ENCODE peak calls at places on chromosome 20, in nine cellular contexts. One of them, this sample, is unnamed.

GRCh38 chr20:3686867-3687321 is 5.1 kb upstream of the ADAM33 start:
- DNase-seq in Calu3: no peak
- DNase-seq in B cell: no peak
- DNase-seq in AG04450: peak
- DNase-seq in astrocyte of the cerebellum: peak
- DNase-seq in tibial nerve: peak
- DNase-seq in neural crest cell: no peak
- DNase-seq in neural progenitor cell: no peak
- DNase-seq in Peyer's patch: peak
- DNase-seq in this sample: no peak

GRCh38 chr20:46992640-46993035 is 98.0 kb downstream of the EYA2 start:
- DNase-seq in Calu3: peak
- DNase-seq in B cell: no peak
- DNase-seq in AG04450: no peak
- DNase-seq in astrocyte of the cerebellum: no peak
- DNase-seq in tibial nerve: no peak
- DNase-seq in neural crest cell: no peak
- DNase-seq in neural progenitor cell: no peak
- DNase-seq in Peyer's patch: no peak
- DNase-seq in this sample: no peak

GRCh38 chr20:18276821-18277220 is 11.5 kb upstream of the ZNF133 start:
- DNase-seq in Calu3: peak
- DNase-seq in B cell: peak
- DNase-seq in AG04450: peak
- DNase-seq in astrocyte of the cerebellum: peak
- DNase-seq in tibial nerve: peak
- DNase-seq in neural crest cell: peak
- DNase-seq in neural progenitor cell: peak
- DNase-seq in Peyer's patch: peak
- DNase-seq in this sample: peak

GRCh38 chr20:54043044-54043967 is 27.1 kb downstream of the BCAS1 start:
- DNase-seq in Calu3: no peak
- DNase-seq in B cell: no peak
- DNase-seq in AG04450: no peak
- DNase-seq in astrocyte of the cerebellum: no peak
- DNase-seq in tibial nerve: no peak
- DNase-seq in neural crest cell: no peak
- DNase-seq in neural progenitor cell: no peak
- DNase-seq in Peyer's patch: no peak
- DNase-seq in this sample: no peak

GRCh38 chr20:53738039-53738944 is 144.7 kb upstream of the ZNF217 start:
- DNase-seq in Calu3: peak
- DNase-seq in B cell: peak
- DNase-seq in AG04450: peak
- DNase-seq in astrocyte of the cerebellum: peak
- DNase-seq in tibial nerve: peak
- DNase-seq in neural crest cell: peak
- DNase-seq in neural progenitor cell: peak
- DNase-seq in Peyer's patch: peak
- DNase-seq in this sample: no peak

GRCh38 chr20:45867811-45868176 is 10.4 kb downstream of the ZSWIM3 start:
- DNase-seq in Calu3: no peak
- DNase-seq in B cell: no peak
- DNase-seq in AG04450: no peak
- DNase-seq in astrocyte of the cerebellum: peak
- DNase-seq in tibial nerve: no peak
- DNase-seq in neural crest cell: no peak
- DNase-seq in neural progenitor cell: no peak
- DNase-seq in Peyer's patch: no peak
- DNase-seq in this sample: no peak

GRCh38 chr20:37681384-37681977 is 12.3 kb upstream of the CTNNBL1 start:
- DNase-seq in Calu3: no peak
- DNase-seq in B cell: no peak
- DNase-seq in AG04450: no peak
- DNase-seq in astrocyte of the cerebellum: no peak
- DNase-seq in tibial nerve: no peak
- DNase-seq in neural crest cell: no peak
- DNase-seq in neural progenitor cell: peak
- DNase-seq in Peyer's patch: no peak
- DNase-seq in this sample: no peak

GRCh38 chr20:25000268-25000801 is 7.8 kb upstream of the APMAP start:
- DNase-seq in Calu3: peak
- DNase-seq in B cell: no peak
- DNase-seq in AG04450: no peak
- DNase-seq in astrocyte of the cerebellum: peak
- DNase-seq in tibial nerve: peak
- DNase-seq in neural crest cell: no peak
- DNase-seq in neural progenitor cell: no peak
- DNase-seq in Peyer's patch: peak
- DNase-seq in this sample: no peak

GRCh38 chr20:5749512-5750490 is at the start of gene SHLD1:
- DNase-seq in Calu3: peak
- DNase-seq in B cell: peak
- DNase-seq in AG04450: peak
- DNase-seq in astrocyte of the cerebellum: peak
- DNase-seq in tibial nerve: peak
- DNase-seq in neural crest cell: peak
- DNase-seq in neural progenitor cell: peak
- DNase-seq in Peyer's patch: peak
- DNase-seq in this sample: peak

GRCh38 chr20:58897493-58897892 is 45.0 kb downstream of the GNAS start:
- DNase-seq in Calu3: no peak
- DNase-seq in B cell: no peak
- DNase-seq in AG04450: no peak
- DNase-seq in astrocyte of the cerebellum: no peak
- DNase-seq in tibial nerve: no peak
- DNase-seq in neural crest cell: no peak
- DNase-seq in neural progenitor cell: no peak
- DNase-seq in Peyer's patch: no peak
- DNase-seq in this sample: no peak

GRCh38 chr20:48760403-48760889 is 67.4 kb downstream of the PREX1 start:
- DNase-seq in Calu3: peak
- DNase-seq in B cell: peak
- DNase-seq in AG04450: no peak
- DNase-seq in astrocyte of the cerebellum: no peak
- DNase-seq in tibial nerve: no peak
- DNase-seq in neural crest cell: no peak
- DNase-seq in neural progenitor cell: no peak
- DNase-seq in Peyer's patch: no peak
- DNase-seq in this sample: peak

GRCh38 chr20:57361517-57361916 is 10.5 kb downstream of the RAE1 start:
- DNase-seq in Calu3: no peak
- DNase-seq in B cell: no peak
- DNase-seq in AG04450: peak
- DNase-seq in astrocyte of the cerebellum: peak
- DNase-seq in tibial nerve: no peak
- DNase-seq in neural crest cell: no peak
- DNase-seq in neural progenitor cell: no peak
- DNase-seq in Peyer's patch: no peak
- DNase-seq in this sample: no peak

GRCh38 chr20:8082999-8083398 is 49.1 kb upstream of the PLCB1 start:
- DNase-seq in Calu3: no peak
- DNase-seq in B cell: no peak
- DNase-seq in AG04450: no peak
- DNase-seq in astrocyte of the cerebellum: no peak
- DNase-seq in tibial nerve: no peak
- DNase-seq in neural crest cell: no peak
- DNase-seq in neural progenitor cell: no peak
- DNase-seq in Peyer's patch: no peak
- DNase-seq in this sample: no peak

GRCh38 chr20:49976542-49976941 is 6.2 kb upstream of the SNAI1 start:
- DNase-seq in Calu3: no peak
- DNase-seq in B cell: no peak
- DNase-seq in AG04450: no peak
- DNase-seq in astrocyte of the cerebellum: no peak
- DNase-seq in tibial nerve: no peak
- DNase-seq in neural crest cell: no peak
- DNase-seq in neural progenitor cell: no peak
- DNase-seq in Peyer's patch: no peak
- DNase-seq in this sample: no peak

GRCh38 chr20:58162976-58163375 is 65.5 kb downstream of the ANKRD60 start:
- DNase-seq in Calu3: no peak
- DNase-seq in B cell: no peak
- DNase-seq in AG04450: no peak
- DNase-seq in astrocyte of the cerebellum: no peak
- DNase-seq in tibial nerve: no peak
- DNase-seq in neural crest cell: no peak
- DNase-seq in neural progenitor cell: no peak
- DNase-seq in Peyer's patch: peak
- DNase-seq in this sample: no peak

GRCh38 chr20:35942243-35942642 is 12.1 kb downstream of the SCAND1 start:
- DNase-seq in Calu3: no peak
- DNase-seq in B cell: no peak
- DNase-seq in AG04450: no peak
- DNase-seq in astrocyte of the cerebellum: no peak
- DNase-seq in tibial nerve: no peak
- DNase-seq in neural crest cell: no peak
- DNase-seq in neural progenitor cell: peak
- DNase-seq in Peyer's patch: no peak
- DNase-seq in this sample: no peak

GRCh38 chr20:35950093-35950492 is 4.2 kb downstream of the SCAND1 start:
- DNase-seq in Calu3: no peak
- DNase-seq in B cell: no peak
- DNase-seq in AG04450: no peak
- DNase-seq in astrocyte of the cerebellum: no peak
- DNase-seq in tibial nerve: no peak
- DNase-seq in neural crest cell: no peak
- DNase-seq in neural progenitor cell: no peak
- DNase-seq in Peyer's patch: no peak
- DNase-seq in this sample: no peak

GRCh38 chr20:35947907-35948306 is 6.4 kb downstream of the SCAND1 start:
- DNase-seq in Calu3: no peak
- DNase-seq in B cell: no peak
- DNase-seq in AG04450: peak
- DNase-seq in astrocyte of the cerebellum: no peak
- DNase-seq in tibial nerve: no peak
- DNase-seq in neural crest cell: no peak
- DNase-seq in neural progenitor cell: no peak
- DNase-seq in Peyer's patch: no peak
- DNase-seq in this sample: no peak

GRCh38 chr20:35944189-35944588 is 10.1 kb downstream of the SCAND1 start:
- DNase-seq in Calu3: no peak
- DNase-seq in B cell: no peak
- DNase-seq in AG04450: no peak
- DNase-seq in astrocyte of the cerebellum: no peak
- DNase-seq in tibial nerve: no peak
- DNase-seq in neural crest cell: no peak
- DNase-seq in neural progenitor cell: no peak
- DNase-seq in Peyer's patch: no peak
- DNase-seq in this sample: no peak

DNA sequence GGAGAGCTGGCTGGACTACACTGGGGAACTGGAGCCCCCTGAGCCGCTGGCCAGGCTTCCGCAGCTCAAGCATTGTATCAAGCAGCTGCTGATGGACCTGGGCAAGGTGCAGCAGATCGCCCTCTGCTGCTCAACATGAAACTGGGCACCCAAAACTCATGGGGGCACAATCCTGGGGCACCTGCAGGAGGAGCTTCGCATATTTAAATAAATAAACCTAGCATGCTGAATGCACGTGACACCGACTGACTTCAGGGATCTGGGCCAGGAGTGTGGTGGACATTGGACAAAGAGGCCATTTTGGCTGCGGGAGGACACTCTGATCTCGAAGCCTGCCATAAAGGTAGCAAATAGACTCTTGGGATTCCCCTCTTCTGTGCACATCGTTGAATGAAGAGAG is 6.8 kb downstream of the SCAND1 start:
- DNase-seq in Calu3: peak
- DNase-seq in B cell: peak
- DNase-seq in AG04450: no peak
- DNase-seq in astrocyte of the cerebellum: no peak
- DNase-seq in tibial nerve: no peak
- DNase-seq in neural crest cell: no peak
- DNase-seq in neural progenitor cell: peak
- DNase-seq in Peyer's patch: no peak
- DNase-seq in this sample: peak
- TF ChIP-seq CTCF in Calu3: peak
- TF ChIP-seq CTCF in B cell: peak
- TF ChIP-seq CTCF in AG04450: peak
- TF ChIP-seq CTCF in astrocyte of the cerebellum: peak
- TF ChIP-seq CTCF in tibial nerve: no peak
- TF ChIP-seq CTCF in neural crest cell: peak
- TF ChIP-seq CTCF in neural progenitor cell: peak
- TF ChIP-seq CTCF in Peyer's patch: peak
- TF ChIP-seq CTCF in this sample: peak

GRCh38 chr20:32959351-32960221 is 44.6 kb downstream of the SUN5 start:
- DNase-seq in Calu3: no peak
- DNase-seq in B cell: no peak
- DNase-seq in AG04450: no peak
- DNase-seq in astrocyte of the cerebellum: no peak
- DNase-seq in tibial nerve: no peak
- DNase-seq in neural crest cell: no peak
- DNase-seq in neural progenitor cell: no peak
- DNase-seq in Peyer's patch: no peak
- DNase-seq in this sample: no peak
- TF ChIP-seq CTCF in Calu3: no peak
- TF ChIP-seq CTCF in B cell: no peak
- TF ChIP-seq CTCF in AG04450: no peak
- TF ChIP-seq CTCF in astrocyte of the cerebellum: no peak
- TF ChIP-seq CTCF in tibial nerve: no peak
- TF ChIP-seq CTCF in neural crest cell: no peak
- TF ChIP-seq CTCF in neural progenitor cell: no peak
- TF ChIP-seq CTCF in Peyer's patch: no peak
- TF ChIP-seq CTCF in this sample: no peak

DNA sequence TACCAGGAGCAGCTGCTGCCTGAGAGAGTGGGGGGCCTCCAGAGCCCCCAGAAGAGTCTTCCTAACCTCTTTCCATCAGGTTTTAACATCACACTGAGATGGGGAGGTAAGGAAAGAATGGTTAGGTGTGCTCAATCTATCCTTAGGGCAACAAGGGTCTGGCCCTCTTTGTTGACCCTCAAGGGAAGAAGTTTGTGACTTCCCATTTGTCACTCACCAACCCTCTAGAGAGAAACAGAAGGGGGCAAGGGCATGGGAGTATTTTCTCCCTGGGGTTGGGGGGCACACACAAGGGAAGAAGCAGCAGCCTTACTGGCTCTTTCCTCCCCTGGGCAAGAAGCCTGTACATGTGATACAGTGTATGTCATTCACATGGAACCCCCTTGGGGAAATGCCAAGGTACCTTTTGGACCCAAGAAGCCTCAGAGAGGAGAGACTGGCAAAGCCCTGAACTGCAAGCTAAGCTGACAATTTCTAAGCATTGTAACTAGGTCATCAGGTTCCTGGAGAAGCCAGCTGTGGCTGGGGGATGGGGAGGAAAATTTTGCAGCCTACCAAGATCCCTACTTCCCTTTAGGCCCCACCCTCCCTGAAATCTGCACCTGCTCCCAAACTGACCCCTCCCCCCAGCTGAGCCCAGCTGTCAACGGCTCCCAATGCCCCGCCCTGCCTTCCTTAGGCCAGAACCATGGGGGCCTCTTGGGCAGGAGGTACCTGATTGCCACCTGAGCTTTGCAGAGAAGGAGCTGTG is 14.5 kb downstream of the BCL2L1 start:
- DNase-seq in Calu3: peak
- DNase-seq in B cell: no peak
- DNase-seq in AG04450: no peak
- DNase-seq in astrocyte of the cerebellum: no peak
- DNase-seq in tibial nerve: no peak
- DNase-seq in neural crest cell: no peak
- DNase-seq in neural progenitor cell: no peak
- DNase-seq in Peyer's patch: no peak
- DNase-seq in this sample: no peak
- TF ChIP-seq CTCF in Calu3: no peak
- TF ChIP-seq CTCF in B cell: no peak
- TF ChIP-seq CTCF in AG04450: no peak
- TF ChIP-seq CTCF in astrocyte of the cerebellum: no peak
- TF ChIP-seq CTCF in tibial nerve: no peak
- TF ChIP-seq CTCF in neural crest cell: no peak
- TF ChIP-seq CTCF in neural progenitor cell: no peak
- TF ChIP-seq CTCF in Peyer's patch: no peak
- TF ChIP-seq CTCF in this sample: no peak

GRCh38 chr20:23350007-23350854 is at the start of gene NXT1:
- DNase-seq in Calu3: peak
- DNase-seq in B cell: peak
- DNase-seq in AG04450: peak
- DNase-seq in astrocyte of the cerebellum: peak
- DNase-seq in tibial nerve: peak
- DNase-seq in neural crest cell: peak
- DNase-seq in neural progenitor cell: peak
- DNase-seq in Peyer's patch: peak
- DNase-seq in this sample: peak
- TF ChIP-seq CTCF in Calu3: no peak
- TF ChIP-seq CTCF in B cell: peak
- TF ChIP-seq CTCF in AG04450: no peak
- TF ChIP-seq CTCF in astrocyte of the cerebellum: peak
- TF ChIP-seq CTCF in tibial nerve: no peak
- TF ChIP-seq CTCF in neural crest cell: peak
- TF ChIP-seq CTCF in neural progenitor cell: peak
- TF ChIP-seq CTCF in Peyer's patch: no peak
- TF ChIP-seq CTCF in this sample: no peak

This sample was measured in GM20000.